ENCODE peak calls at places on chromosomes 1 and 21, in nine cellular contexts. H is kidney tubule cell; S is NCI-H1436; B is ELR; X is naive B cell; G is left cardiac atrium; D is T-helper 2 cell; C is CD8-positive, alpha-beta T cell; U is hippocampal formation. Y is an unnamed sample.

GRCh38 chr1:118154220-118154619 is 30.8 kb downstream of the SPAG17 start:
- DNase-seq in D (no peak), U (no peak), B (peak; percentile 18), C (no peak), S (no peak), H (peak; percentile 8), G (no peak), X (no peak), Y (no peak)

GRCh38 chr1:31736675-31737074 is 27.5 kb downstream of the ADGRB2 start:
- DNase-seq in U (no peak), X (no peak), C (no peak), S (no peak), D (no peak), G (no peak), H (peak; percentile 17), B (no peak), Y (peak; percentile 35)

GRCh38 chr1:198955085-198955484 is 316.2 kb downstream of the PTPRC start:
- DNase-seq in H (no peak), C (no peak), D (no peak), G (no peak), X (no peak), B (no peak), U (no peak), S (no peak), Y (no peak)

GRCh38 chr21:38489283-38489677 is 9.0 kb downstream of the ERG start:
- DNase-seq in S (no peak), G (no peak), U (no peak), H (no peak), C (no peak), D (no peak), X (no peak), B (no peak), Y (no peak)

GRCh38 chr1:12047120-12047876 is 15.8 kb upstream of the TNFRSF8 start:
- DNase-seq in C (no peak), D (no peak), S (no peak), H (no peak), X (peak; percentile 18), U (no peak), G (no peak), B (no peak), Y (peak; percentile 38)

GRCh38 chr1:217004776-217005436 is 281.7 kb upstream of the ESRRG start:
- DNase-seq in S (no peak), D (no peak), X (no peak), B (no peak), G (no peak), U (no peak), H (peak; percentile 13), C (no peak), Y (no peak)

GRCh38 chr1:201501812-201502510 is 5.0 kb downstream of the CSRP1 start:
- DNase-seq in H (peak; percentile 16), C (no peak), S (no peak), D (no peak), X (no peak), B (no peak), G (no peak), U (no peak), Y (no peak)

GRCh38 chr1:55947446-55947845 is 631.9 kb downstream of the PLPP3 start:
- DNase-seq in C (no peak), X (no peak), U (no peak), D (no peak), G (no peak), H (no peak), S (no peak), B (no peak), Y (no peak)

GRCh38 chr1:38064232-38064903 is 17.8 kb upstream of the POU3F1 start:
- DNase-seq in G (no peak), C (no peak), B (peak; percentile 90), D (no peak), H (peak; percentile 40), X (no peak), S (no peak), U (no peak), Y (no peak)

GRCh38 chr1:234473123-234473522 is 5.9 kb downstream of the TARBP1 start:
- DNase-seq in U (no peak), S (no peak), C (no peak), G (no peak), X (no peak), B (no peak), D (no peak), H (no peak), Y (no peak)